ENCODE peak calls at places on chromosomes 16 and 17, in eight cellular contexts. One of them, this sample, is unnamed.

GRCh38 chr16:65126845-65127624 is 5.2 kb upstream of the CDH11 start:
- DNase-seq in IMR-90: no peak
- DNase-seq in cardiac muscle cell: no peak
- DNase-seq in HAP-1: no peak
- DNase-seq in transverse colon: no peak
- DNase-seq in adipocyte: peak; percentile 13
- DNase-seq in left lung: no peak
- DNase-seq in adrenal gland: no peak
- DNase-seq in this sample: no peak

GRCh38 chr16:62363451-62363850 is 327.2 kb upstream of the CDH8 start:
- DNase-seq in IMR-90: no peak
- DNase-seq in cardiac muscle cell: peak; percentile 39
- DNase-seq in HAP-1: no peak
- DNase-seq in transverse colon: no peak
- DNase-seq in adipocyte: no peak
- DNase-seq in left lung: no peak
- DNase-seq in adrenal gland: no peak
- DNase-seq in this sample: no peak

GRCh38 chr16:62256406-62256805 is 220.2 kb upstream of the CDH8 start:
- DNase-seq in IMR-90: no peak
- DNase-seq in cardiac muscle cell: no peak
- DNase-seq in HAP-1: no peak
- DNase-seq in transverse colon: no peak
- DNase-seq in adipocyte: no peak
- DNase-seq in left lung: no peak
- DNase-seq in adrenal gland: no peak
- DNase-seq in this sample: no peak

GRCh38 chr16:68985268-68985667 is 120.2 kb upstream of the HAS3 start:
- DNase-seq in IMR-90: peak; percentile 46
- DNase-seq in cardiac muscle cell: no peak
- DNase-seq in HAP-1: no peak
- DNase-seq in transverse colon: no peak
- DNase-seq in adipocyte: no peak
- DNase-seq in left lung: no peak
- DNase-seq in adrenal gland: no peak
- DNase-seq in this sample: no peak

GRCh38 chr16:27245276-27246231 is 23.0 kb downstream of the NSMCE1 start:
- DNase-seq in IMR-90: peak; percentile 99
- DNase-seq in cardiac muscle cell: no peak
- DNase-seq in HAP-1: no peak
- DNase-seq in transverse colon: no peak
- DNase-seq in adipocyte: no peak
- DNase-seq in left lung: peak; percentile 72
- DNase-seq in adrenal gland: peak; percentile 90
- DNase-seq in this sample: peak; percentile 44

GRCh38 chr16:57728336-57729181 is 7.0 kb upstream of the KATNB1 start:
- DNase-seq in IMR-90: no peak
- DNase-seq in cardiac muscle cell: no peak
- DNase-seq in HAP-1: no peak
- DNase-seq in transverse colon: no peak
- DNase-seq in adipocyte: no peak
- DNase-seq in left lung: no peak
- DNase-seq in adrenal gland: no peak
- DNase-seq in this sample: no peak

GRCh38 chr16:17213025-17213424 is 257.7 kb downstream of the XYLT1 start:
- DNase-seq in IMR-90: no peak
- DNase-seq in cardiac muscle cell: no peak
- DNase-seq in HAP-1: no peak
- DNase-seq in transverse colon: no peak
- DNase-seq in adipocyte: no peak
- DNase-seq in left lung: no peak
- DNase-seq in adrenal gland: no peak
- DNase-seq in this sample: no peak

GRCh38 chr17:3415610-3416009 is 4.4 kb downstream of the OR3A3 start:
- DNase-seq in IMR-90: no peak
- DNase-seq in cardiac muscle cell: no peak
- DNase-seq in HAP-1: no peak
- DNase-seq in transverse colon: no peak
- DNase-seq in adipocyte: no peak
- DNase-seq in left lung: no peak
- DNase-seq in adrenal gland: no peak
- DNase-seq in this sample: no peak

GRCh38 chr17:628507-628941 is 86.1 kb downstream of the VPS53 start:
- DNase-seq in IMR-90: no peak
- DNase-seq in cardiac muscle cell: no peak
- DNase-seq in HAP-1: no peak
- DNase-seq in transverse colon: no peak
- DNase-seq in adipocyte: peak; percentile 50
- DNase-seq in left lung: peak; percentile 43
- DNase-seq in adrenal gland: no peak
- DNase-seq in this sample: no peak

GRCh38 chr16:49495596-49496355 is 122.2 kb downstream of the C16orf78 start:
- DNase-seq in IMR-90: no peak
- DNase-seq in cardiac muscle cell: no peak
- DNase-seq in HAP-1: no peak
- DNase-seq in transverse colon: no peak
- DNase-seq in adipocyte: no peak
- DNase-seq in left lung: peak; percentile 9
- DNase-seq in adrenal gland: no peak
- DNase-seq in this sample: peak; percentile 14

GRCh38 chr16:3152273-3153076 is 17.6 kb downstream of the ZNF213 start:
- DNase-seq in IMR-90: peak; percentile 90
- DNase-seq in cardiac muscle cell: peak; percentile 78
- DNase-seq in HAP-1: peak; percentile 96
- DNase-seq in transverse colon: peak; percentile 91
- DNase-seq in adipocyte: peak; percentile 92
- DNase-seq in left lung: peak; percentile 86
- DNase-seq in adrenal gland: peak; percentile 86
- DNase-seq in this sample: peak; percentile 79

GRCh38 chr16:68074850-68075249 is 10.3 kb upstream of the NFATC3 start:
- DNase-seq in IMR-90: no peak
- DNase-seq in cardiac muscle cell: no peak
- DNase-seq in HAP-1: no peak
- DNase-seq in transverse colon: peak; percentile 68
- DNase-seq in adipocyte: no peak
- DNase-seq in left lung: no peak
- DNase-seq in adrenal gland: no peak
- DNase-seq in this sample: no peak

GRCh38 chr16:17223576-17223975 is 247.2 kb downstream of the XYLT1 start:
- DNase-seq in IMR-90: no peak
- DNase-seq in cardiac muscle cell: no peak
- DNase-seq in HAP-1: no peak
- DNase-seq in transverse colon: no peak
- DNase-seq in adipocyte: no peak
- DNase-seq in left lung: no peak
- DNase-seq in adrenal gland: no peak
- DNase-seq in this sample: no peak

GRCh38 chr17:4648741-4649140 is 7.3 kb upstream of the ALOX15 start:
- DNase-seq in IMR-90: no peak
- DNase-seq in cardiac muscle cell: no peak
- DNase-seq in HAP-1: peak; percentile 82
- DNase-seq in transverse colon: peak; percentile 63
- DNase-seq in adipocyte: no peak
- DNase-seq in left lung: no peak
- DNase-seq in adrenal gland: no peak
- DNase-seq in this sample: no peak

GRCh38 chr17:12580640-12581039 is 85.0 kb upstream of the MYOCD start:
- DNase-seq in IMR-90: peak; percentile 22
- DNase-seq in cardiac muscle cell: peak; percentile 57
- DNase-seq in HAP-1: no peak
- DNase-seq in transverse colon: no peak
- DNase-seq in adipocyte: no peak
- DNase-seq in left lung: no peak
- DNase-seq in adrenal gland: no peak
- DNase-seq in this sample: no peak

GRCh38 chr17:73307130-73307529 is 4.7 kb downstream of the CDC42EP4 start:
- DNase-seq in IMR-90: no peak
- DNase-seq in cardiac muscle cell: no peak
- DNase-seq in HAP-1: no peak
- DNase-seq in transverse colon: peak; percentile 55
- DNase-seq in adipocyte: no peak
- DNase-seq in left lung: peak; percentile 48
- DNase-seq in adrenal gland: peak; percentile 56
- DNase-seq in this sample: no peak

GRCh38 chr16:49441366-49441780 is 67.8 kb downstream of the C16orf78 start:
- DNase-seq in IMR-90: no peak
- DNase-seq in cardiac muscle cell: peak; percentile 52
- DNase-seq in HAP-1: no peak
- DNase-seq in transverse colon: peak; percentile 76
- DNase-seq in adipocyte: peak; percentile 19
- DNase-seq in left lung: peak; percentile 44
- DNase-seq in adrenal gland: peak; percentile 22
- DNase-seq in this sample: no peak

GRCh38 chr17:81656835-81657234 is 493 bp upstream of the PDE6G start:
- DNase-seq in IMR-90: no peak
- DNase-seq in cardiac muscle cell: no peak
- DNase-seq in HAP-1: no peak
- DNase-seq in transverse colon: no peak
- DNase-seq in adipocyte: no peak
- DNase-seq in left lung: no peak
- DNase-seq in adrenal gland: no peak
- DNase-seq in this sample: no peak

GRCh38 chr17:79203016-79203415 is 128.4 kb downstream of the ENGASE start:
- DNase-seq in IMR-90: no peak
- DNase-seq in cardiac muscle cell: no peak
- DNase-seq in HAP-1: no peak
- DNase-seq in transverse colon: no peak
- DNase-seq in adipocyte: no peak
- DNase-seq in left lung: no peak
- DNase-seq in adrenal gland: no peak
- DNase-seq in this sample: no peak

GRCh38 chr17:2049333-2050245 is 5.3 kb upstream of the HIC1 start:
- DNase-seq in IMR-90: peak; percentile 77
- DNase-seq in cardiac muscle cell: peak; percentile 93
- DNase-seq in HAP-1: peak; percentile 88
- DNase-seq in transverse colon: peak; percentile 90
- DNase-seq in adipocyte: peak; percentile 94
- DNase-seq in left lung: peak; percentile 88
- DNase-seq in adrenal gland: peak; percentile 89
- DNase-seq in this sample: peak; percentile 92

GRCh38 chr17:81509048-81509686 is 3.4 kb downstream of the ACTG1 start:
- DNase-seq in IMR-90: no peak
- DNase-seq in cardiac muscle cell: peak; percentile 61
- DNase-seq in HAP-1: peak; percentile 54
- DNase-seq in transverse colon: peak; percentile 48
- DNase-seq in adipocyte: peak; percentile 25
- DNase-seq in left lung: no peak
- DNase-seq in adrenal gland: no peak
- DNase-seq in this sample: no peak

GRCh38 chr17:21817791-21818364 is 125.6 kb downstream of the KCNJ18 start:
- DNase-seq in IMR-90: no peak
- DNase-seq in cardiac muscle cell: no peak
- DNase-seq in HAP-1: no peak
- DNase-seq in transverse colon: no peak
- DNase-seq in adipocyte: no peak
- DNase-seq in left lung: no peak
- DNase-seq in adrenal gland: no peak
- DNase-seq in this sample: no peak

GRCh38 chr17:37488009-37488604 is 1.6 kb upstream of the DUSP14 start:
- DNase-seq in IMR-90: peak; percentile 99
- DNase-seq in cardiac muscle cell: peak; percentile 59
- DNase-seq in HAP-1: peak; percentile 74
- DNase-seq in transverse colon: no peak
- DNase-seq in adipocyte: peak; percentile 95
- DNase-seq in left lung: no peak
- DNase-seq in adrenal gland: peak; percentile 62
- DNase-seq in this sample: no peak

GRCh38 chr17:57876866-57877237 is 27.0 kb upstream of the MRPS23 start:
- DNase-seq in IMR-90: no peak
- DNase-seq in cardiac muscle cell: no peak
- DNase-seq in HAP-1: no peak
- DNase-seq in transverse colon: no peak
- DNase-seq in adipocyte: no peak
- DNase-seq in left lung: no peak
- DNase-seq in adrenal gland: no peak
- DNase-seq in this sample: no peak
- H3K4me1 ChIP-seq in IMR-90: peaks cover 61% of the 10 kb centered on the region
- H3K4me1 ChIP-seq in cardiac muscle cell: peaks cover 37% of the 10 kb centered on the region
- H3K4me1 ChIP-seq in HAP-1: peaks cover 11% of the 10 kb centered on the region
- H3K4me1 ChIP-seq in transverse colon: peaks cover 43% of the 10 kb centered on the region
- H3K4me1 ChIP-seq in adipocyte: peaks cover 70% of the 10 kb centered on the region
- H3K4me1 ChIP-seq in left lung: peaks cover 40% of the 10 kb centered on the region
- H3K4me1 ChIP-seq in adrenal gland: peaks cover 32% of the 10 kb centered on the region
- H3K4me1 ChIP-seq in this sample: peaks cover 63% of the 10 kb centered on the region

DNA sequence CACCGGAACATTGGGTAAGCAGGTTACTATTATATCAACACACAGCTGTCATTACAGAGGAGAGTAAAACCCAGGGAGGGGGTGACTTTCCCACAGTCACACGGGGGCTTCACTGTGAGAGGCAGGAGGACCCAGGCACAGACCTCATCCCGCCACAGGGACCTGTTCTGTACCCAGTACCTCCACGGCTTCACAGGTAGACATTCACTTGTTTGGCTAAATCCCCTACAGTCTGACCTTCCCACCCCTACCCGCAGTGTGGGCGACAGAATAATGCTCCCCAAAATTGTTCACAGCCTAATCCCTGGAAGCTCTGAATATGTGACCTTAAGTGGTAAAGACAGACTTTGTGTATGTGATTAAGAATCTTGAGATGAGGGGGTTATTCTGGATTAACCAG is 16.5 kb downstream of the LITAF start:
- DNase-seq in IMR-90: no peak
- DNase-seq in cardiac muscle cell: no peak
- DNase-seq in HAP-1: no peak
- DNase-seq in transverse colon: no peak
- DNase-seq in adipocyte: no peak
- DNase-seq in left lung: no peak
- DNase-seq in adrenal gland: no peak
- DNase-seq in this sample: no peak
- H3K4me1 ChIP-seq in IMR-90: no peaks in the 10 kb centered on the region
- H3K4me1 ChIP-seq in cardiac muscle cell: no peaks in the 10 kb centered on the region
- H3K4me1 ChIP-seq in HAP-1: no peaks in the 10 kb centered on the region
- H3K4me1 ChIP-seq in transverse colon: no peaks in the 10 kb centered on the region
- H3K4me1 ChIP-seq in adipocyte: no peaks in the 10 kb centered on the region
- H3K4me1 ChIP-seq in left lung: no peaks in the 10 kb centered on the region
- H3K4me1 ChIP-seq in adrenal gland: no peaks in the 10 kb centered on the region
- H3K4me1 ChIP-seq in this sample: peaks cover 44% of the 10 kb centered on the region

GRCh38 chr17:39852239-39852638 is 11.9 kb downstream of the IKZF3 start:
- DNase-seq in IMR-90: no peak
- DNase-seq in cardiac muscle cell: no peak
- DNase-seq in HAP-1: no peak
- DNase-seq in transverse colon: no peak
- DNase-seq in adipocyte: no peak
- DNase-seq in left lung: no peak
- DNase-seq in adrenal gland: no peak
- DNase-seq in this sample: no peak
- H3K4me1 ChIP-seq in IMR-90: no peaks in the 10 kb centered on the region
- H3K4me1 ChIP-seq in cardiac muscle cell: no peaks in the 10 kb centered on the region
- H3K4me1 ChIP-seq in HAP-1: peaks cover 11% of the 10 kb centered on the region
- H3K4me1 ChIP-seq in transverse colon: no peaks in the 10 kb centered on the region
- H3K4me1 ChIP-seq in adipocyte: no peaks in the 10 kb centered on the region
- H3K4me1 ChIP-seq in left lung: no peaks in the 10 kb centered on the region
- H3K4me1 ChIP-seq in adrenal gland: no peaks in the 10 kb centered on the region
- H3K4me1 ChIP-seq in this sample: no peaks in the 10 kb centered on the region

DNA sequence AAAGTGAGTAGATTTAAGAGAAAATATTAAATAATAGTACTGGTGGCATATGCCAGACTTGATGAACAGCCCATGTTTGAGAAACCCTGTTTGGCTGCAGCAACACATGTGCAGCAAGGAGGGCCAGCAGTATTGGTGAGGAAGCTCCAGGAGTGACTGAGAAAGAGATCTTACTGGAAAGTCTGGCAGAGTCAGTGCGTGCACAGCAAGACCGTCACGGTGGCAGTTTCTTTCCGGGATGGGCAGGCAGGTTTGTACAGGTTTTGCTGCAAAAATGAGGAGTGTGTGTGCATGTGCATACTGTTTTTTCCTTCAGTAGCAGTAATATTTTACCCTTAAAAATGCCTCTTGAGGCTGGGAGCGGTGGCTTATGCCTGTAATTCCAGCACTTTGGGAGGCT is 41.4 kb downstream of the KSR1 start:
- DNase-seq in IMR-90: no peak
- DNase-seq in cardiac muscle cell: no peak
- DNase-seq in HAP-1: no peak
- DNase-seq in transverse colon: no peak
- DNase-seq in adipocyte: no peak
- DNase-seq in left lung: no peak
- DNase-seq in adrenal gland: no peak
- DNase-seq in this sample: no peak
- H3K4me1 ChIP-seq in IMR-90: peaks cover 27% of the 10 kb centered on the region
- H3K4me1 ChIP-seq in cardiac muscle cell: peaks cover 16% of the 10 kb centered on the region
- H3K4me1 ChIP-seq in HAP-1: peaks cover 22% of the 10 kb centered on the region
- H3K4me1 ChIP-seq in transverse colon: peaks cover 26% of the 10 kb centered on the region
- H3K4me1 ChIP-seq in adipocyte: peaks cover 39% of the 10 kb centered on the region
- H3K4me1 ChIP-seq in left lung: peaks cover 24% of the 10 kb centered on the region
- H3K4me1 ChIP-seq in adrenal gland: peaks cover 23% of the 10 kb centered on the region
- H3K4me1 ChIP-seq in this sample: peaks cover 63% of the 10 kb centered on the region